ENCODE peak calls at places on chromosomes 5 and 9, in five cellular contexts. Q is M059J, K is lower lobe of right lung, A is astrocyte of the spinal cord, Y is DMS 273 treated with DMSO at 0.1 percent for 48 hours. M is an unnamed sample.

GRCh38 chr9:122346478-122347347 is 24.1 kb upstream of the PTGS1 start:
- DNase-seq in Q (peak), K (peak), A (peak), Y (no peak), M (no peak)

GRCh38 chr5:88388476-88389170 is 120.0 kb upstream of the TMEM161B start:
- DNase-seq in Q (no peak), K (no peak), A (no peak), Y (no peak), M (no peak)

GRCh38 chr5:66898241-66899039 is 298.2 kb downstream of the CD180 start:
- DNase-seq in Q (no peak), K (no peak), A (no peak), Y (no peak), M (no peak)

GRCh38 chr5:40124367-40124766 is 555.3 kb upstream of the PTGER4 start:
- DNase-seq in Q (peak), K (no peak), A (peak), Y (no peak), M (no peak)

GRCh38 chr5:112691758-112692157 is 45.9 kb upstream of the APC start:
- DNase-seq in Q (peak), K (no peak), A (no peak), Y (no peak), M (no peak)

GRCh38 chr9:76181020-76181641 is 213.1 kb downstream of the RFK start:
- DNase-seq in Q (peak), K (no peak), A (peak), Y (no peak), M (no peak)

GRCh38 chr5:95620030-95620869 is at the start of gene GPR150:
- DNase-seq in Q (peak), K (peak), A (peak), Y (peak), M (no peak)

GRCh38 chr5:76155536-76155935 is 72.4 kb downstream of the SV2C start:
- DNase-seq in Q (no peak), K (no peak), A (no peak), Y (no peak), M (no peak)

GRCh38 chr9:34069831-34070230 is 21.1 kb upstream of the UBAP2 start:
- DNase-seq in Q (no peak), K (no peak), A (no peak), Y (no peak), M (no peak)

GRCh38 chr9:112971415-112971814 is 40.6 kb downstream of the ZNF883 start:
- DNase-seq in Q (peak), K (no peak), A (peak), Y (no peak), M (no peak)

GRCh38 chr5:124527220-124527991 is 219.0 kb downstream of the ZNF608 start:
- DNase-seq in Q (peak), K (no peak), A (peak), Y (no peak), M (no peak)

GRCh38 chr5:53557386-53557785 is 3.1 kb upstream of the NDUFS4 start:
- DNase-seq in Q (peak), K (no peak), A (no peak), Y (no peak), M (no peak)

GRCh38 chr9:119368681-119369581 is at the start of gene BRINP1:
- DNase-seq in Q (peak), K (no peak), A (peak), Y (peak), M (peak)

GRCh38 chr5:78689893-78690592 is 41.5 kb upstream of the LHFPL2 start:
- DNase-seq in Q (no peak), K (no peak), A (no peak), Y (no peak), M (no peak)

GRCh38 chr9:3177362-3177761 is 333.5 kb upstream of the PUM3 start:
- DNase-seq in Q (no peak), K (no peak), A (no peak), Y (no peak), M (no peak)

GRCh38 chr5:180047667-180048066 is 23.9 kb downstream of the RNF130 start:
- DNase-seq in Q (no peak), K (peak), A (peak), Y (no peak), M (no peak)

M was measured in NCI-H1694.